ENCODE peak calls at places on chromosome 4, in four cellular contexts. T is HFF-Myc, S is lower lobe of right lung, P is AG08395. C is an unnamed sample.

GRCh38 chr4:53589511-53589910 is 1.8 kb downstream of the LNX1 start:
- DNase-seq in P (peak; percentile 13), T (no peak), S (no peak), C (no peak)

GRCh38 chr4:25504932-25505636 is 128.0 kb downstream of the ANAPC4 start:
- DNase-seq in T (no peak), P (no peak), S (no peak), C (no peak)

GRCh38 chr4:184953971-184954370 is 64.3 kb upstream of the HELT start:
- DNase-seq in T (no peak), S (no peak), P (no peak), C (no peak)

GRCh38 chr4:182808673-182809416 is 108.3 kb downstream of the DCTD start:
- DNase-seq in S (no peak), P (no peak), T (no peak), C (no peak)

GRCh38 chr4:123596805-123597204 is 200.2 kb downstream of the SPRY1 start:
- DNase-seq in P (no peak), T (no peak), S (no peak), C (no peak)

GRCh38 chr4:147842573-147842972 is 110.7 kb downstream of the ARHGAP10 start:
- DNase-seq in T (no peak), S (no peak), P (no peak), C (no peak)

GRCh38 chr4:112910109-112910736 is 139.2 kb upstream of the ANK2 start:
- DNase-seq in P (peak; percentile 67), S (no peak), T (peak; percentile 38), C (no peak)

GRCh38 chr4:156958276-156959074 is 13.1 kb downstream of the PDGFC start:
- DNase-seq in S (no peak), T (no peak), P (no peak), C (no peak)

C was measured in posterior vena cava.